ENCODE peak calls at places on chromosome 14, in four cellular contexts. One of them, this sample, is unnamed.

GRCh38 chr14:32329146-32329545 is at the start of gene AKAP6:
- DNase-seq in gastrocnemius medialis: no peak
- DNase-seq in lower leg skin: no peak
- DNase-seq in IMR-90: no peak
- DNase-seq in this sample: no peak

GRCh38 chr14:93906341-93907329 is 20.5 kb upstream of the FAM181A start:
- DNase-seq in gastrocnemius medialis: no peak
- DNase-seq in lower leg skin: peak
- DNase-seq in IMR-90: peak
- DNase-seq in this sample: no peak

GRCh38 chr14:61025239-61026223 is 44.5 kb downstream of the SLC38A6 start:
- DNase-seq in gastrocnemius medialis: peak
- DNase-seq in lower leg skin: peak
- DNase-seq in IMR-90: peak
- DNase-seq in this sample: peak

GRCh38 chr14:66476964-66477363 is 9.2 kb upstream of the CCDC196 start:
- DNase-seq in gastrocnemius medialis: no peak
- DNase-seq in lower leg skin: no peak
- DNase-seq in IMR-90: peak
- DNase-seq in this sample: no peak

GRCh38 chr14:76772300-76773187 is 11.3 kb downstream of the VASH1 start:
- DNase-seq in gastrocnemius medialis: no peak
- DNase-seq in lower leg skin: no peak
- DNase-seq in IMR-90: peak
- DNase-seq in this sample: peak

GRCh38 chr14:54814076-54814475 is 88.5 kb downstream of the GCH1 start:
- DNase-seq in gastrocnemius medialis: no peak
- DNase-seq in lower leg skin: no peak
- DNase-seq in IMR-90: no peak
- DNase-seq in this sample: no peak

GRCh38 chr14:90398315-90398811 is 1.5 kb downstream of the CALM1 start:
- DNase-seq in gastrocnemius medialis: peak
- DNase-seq in lower leg skin: peak
- DNase-seq in IMR-90: no peak
- DNase-seq in this sample: peak

GRCh38 chr14:82080319-82080718 is 546.7 kb upstream of the SEL1L start:
- DNase-seq in gastrocnemius medialis: no peak
- DNase-seq in lower leg skin: no peak
- DNase-seq in IMR-90: no peak
- DNase-seq in this sample: no peak

GRCh38 chr14:84068288-84068687 is 1461.7 kb upstream of the FLRT2 start:
- DNase-seq in gastrocnemius medialis: no peak
- DNase-seq in lower leg skin: no peak
- DNase-seq in IMR-90: no peak
- DNase-seq in this sample: no peak

GRCh38 chr14:106094654-106095189 is 568.3 kb downstream of the TMEM121 start:
- DNase-seq in gastrocnemius medialis: no peak
- DNase-seq in lower leg skin: no peak
- DNase-seq in IMR-90: no peak
- DNase-seq in this sample: no peak

GRCh38 chr14:101492716-101493115 is 68.6 kb upstream of the DIO3 start:
- DNase-seq in gastrocnemius medialis: no peak
- DNase-seq in lower leg skin: no peak
- DNase-seq in IMR-90: no peak
- DNase-seq in this sample: peak

GRCh38 chr14:32657081-32657480 is 281.6 kb upstream of the NPAS3 start:
- DNase-seq in gastrocnemius medialis: peak
- DNase-seq in lower leg skin: peak
- DNase-seq in IMR-90: peak
- DNase-seq in this sample: peak

GRCh38 chr14:24783791-24784190 is 149.8 kb upstream of the GZMB start:
- DNase-seq in gastrocnemius medialis: no peak
- DNase-seq in lower leg skin: no peak
- DNase-seq in IMR-90: no peak
- DNase-seq in this sample: no peak

GRCh38 chr14:61109288-61109687 is 128.2 kb downstream of the SLC38A6 start:
- DNase-seq in gastrocnemius medialis: peak
- DNase-seq in lower leg skin: no peak
- DNase-seq in IMR-90: no peak
- DNase-seq in this sample: no peak

GRCh38 chr14:54803926-54804719 is 98.5 kb downstream of the GCH1 start:
- DNase-seq in gastrocnemius medialis: no peak
- DNase-seq in lower leg skin: no peak
- DNase-seq in IMR-90: no peak
- DNase-seq in this sample: no peak

GRCh38 chr14:34650786-34651584 is 21.0 kb upstream of the SNX6 start:
- DNase-seq in gastrocnemius medialis: no peak
- DNase-seq in lower leg skin: peak
- DNase-seq in IMR-90: peak
- DNase-seq in this sample: no peak

GRCh38 chr14:50521912-50522341 is 10.4 kb downstream of the MAP4K5 start:
- DNase-seq in gastrocnemius medialis: no peak
- DNase-seq in lower leg skin: no peak
- DNase-seq in IMR-90: peak
- DNase-seq in this sample: no peak

GRCh38 chr14:22510527-22511110 is 78.4 kb downstream of the DAD1 start:
- DNase-seq in gastrocnemius medialis: no peak
- DNase-seq in lower leg skin: no peak
- DNase-seq in IMR-90: peak
- DNase-seq in this sample: no peak

GRCh38 chr14:61322799-61323290 is 1.5 kb downstream of the PRKCH start:
- DNase-seq in gastrocnemius medialis: no peak
- DNase-seq in lower leg skin: peak
- DNase-seq in IMR-90: peak
- DNase-seq in this sample: no peak

GRCh38 chr14:99320105-99320572 is 48.1 kb upstream of the BCL11B start:
- DNase-seq in gastrocnemius medialis: no peak
- DNase-seq in lower leg skin: no peak
- DNase-seq in IMR-90: peak
- DNase-seq in this sample: no peak

GRCh38 chr14:68789002-68789797 is 3.7 kb downstream of the ZFP36L1 start:
- DNase-seq in gastrocnemius medialis: peak
- DNase-seq in lower leg skin: peak
- DNase-seq in IMR-90: peak
- DNase-seq in this sample: peak
- TF ChIP-seq POLR2A in gastrocnemius medialis: no peak
- TF ChIP-seq POLR2A in lower leg skin: no peak
- TF ChIP-seq POLR2A in IMR-90: no peak
- TF ChIP-seq POLR2A in this sample: no peak

GRCh38 chr14:71320734-71321555 is 413.7 kb downstream of the PCNX1 start:
- DNase-seq in gastrocnemius medialis: no peak
- DNase-seq in lower leg skin: peak
- DNase-seq in IMR-90: peak
- DNase-seq in this sample: peak
- TF ChIP-seq POLR2A in gastrocnemius medialis: no peak
- TF ChIP-seq POLR2A in lower leg skin: no peak
- TF ChIP-seq POLR2A in IMR-90: peak
- TF ChIP-seq POLR2A in this sample: no peak

GRCh38 chr14:67819563-67820411 is at the start of gene RAD51B:
- DNase-seq in gastrocnemius medialis: peak
- DNase-seq in lower leg skin: peak
- DNase-seq in IMR-90: peak
- DNase-seq in this sample: peak

GRCh38 chr14:67817750-67818438 is 1.5 kb upstream of the ZFYVE26 start:
- DNase-seq in gastrocnemius medialis: no peak
- DNase-seq in lower leg skin: no peak
- DNase-seq in IMR-90: no peak
- DNase-seq in this sample: no peak

GRCh38 chr14:67814826-67815225 is 1.6 kb downstream of the ZFYVE26 start:
- DNase-seq in gastrocnemius medialis: no peak
- DNase-seq in lower leg skin: no peak
- DNase-seq in IMR-90: no peak
- DNase-seq in this sample: no peak

GRCh38 chr14:67815573-67816235 is 686 bp downstream of the ZFYVE26 start:
- DNase-seq in gastrocnemius medialis: no peak
- DNase-seq in lower leg skin: no peak
- DNase-seq in IMR-90: peak
- DNase-seq in this sample: no peak

GRCh38 chr14:67816326-67817009 is at the start of gene ZFYVE26:
- DNase-seq in gastrocnemius medialis: peak
- DNase-seq in lower leg skin: peak
- DNase-seq in IMR-90: peak
- DNase-seq in this sample: peak
- TF ChIP-seq POLR2A in gastrocnemius medialis: peak
- TF ChIP-seq POLR2A in lower leg skin: no peak
- TF ChIP-seq POLR2A in IMR-90: no peak
- TF ChIP-seq POLR2A in this sample: no peak

DNA sequence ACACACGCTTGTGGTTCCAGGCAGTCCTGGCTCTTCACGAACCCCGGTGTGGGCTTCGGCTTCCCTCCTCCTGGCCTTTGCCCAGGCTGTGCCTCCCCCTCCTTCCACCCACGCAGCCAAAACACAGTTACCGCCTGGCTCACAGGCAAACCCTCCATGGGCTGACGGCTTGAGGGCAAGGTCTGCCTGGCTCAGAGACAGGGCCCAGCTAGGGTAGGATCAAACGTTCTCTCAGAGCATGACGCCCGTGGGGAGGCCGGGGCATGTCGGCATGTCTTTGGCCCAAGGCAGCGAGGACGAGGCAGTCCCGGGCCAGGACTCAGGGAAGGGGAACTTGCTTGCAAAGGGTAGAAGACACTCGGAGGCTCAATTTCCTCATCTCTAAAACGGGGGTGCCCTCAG is 2.1 kb downstream of the SLC25A47 start:
- DNase-seq in gastrocnemius medialis: no peak
- DNase-seq in lower leg skin: no peak
- DNase-seq in IMR-90: no peak
- DNase-seq in this sample: no peak
- TF ChIP-seq POLR2A in gastrocnemius medialis: no peak
- TF ChIP-seq POLR2A in lower leg skin: no peak
- TF ChIP-seq POLR2A in IMR-90: no peak
- TF ChIP-seq POLR2A in this sample: no peak

This sample was measured in sigmoid colon.